ENCODE peak calls at places on chromosome 10, in four cellular contexts. One of them, this sample, is unnamed.

GRCh38 chr10:48552946-48553564 is 51.8 kb downstream of the ARHGAP22 start:
- DNase-seq in mucosa of descending colon: no peak
- DNase-seq in psoas muscle: no peak
- DNase-seq in astrocyte of the spinal cord: no peak
- DNase-seq in this sample: no peak

GRCh38 chr10:75238182-75239180 is 2.7 kb upstream of the COMTD1 start:
- DNase-seq in mucosa of descending colon: no peak
- DNase-seq in psoas muscle: no peak
- DNase-seq in astrocyte of the spinal cord: no peak
- DNase-seq in this sample: no peak

GRCh38 chr10:66234872-66235271 is 691.0 kb upstream of the LRRTM3 start:
- DNase-seq in mucosa of descending colon: no peak
- DNase-seq in psoas muscle: no peak
- DNase-seq in astrocyte of the spinal cord: no peak
- DNase-seq in this sample: no peak

GRCh38 chr10:78149193-78149592 is 115.5 kb downstream of the RPS24 start:
- DNase-seq in mucosa of descending colon: no peak
- DNase-seq in psoas muscle: no peak
- DNase-seq in astrocyte of the spinal cord: no peak
- DNase-seq in this sample: peak; percentile 54

GRCh38 chr10:91034494-91035157 is 113.7 kb upstream of the ANKRD1 start:
- DNase-seq in mucosa of descending colon: peak; percentile 53
- DNase-seq in psoas muscle: peak; percentile 72
- DNase-seq in astrocyte of the spinal cord: peak; percentile 71
- DNase-seq in this sample: peak; percentile 77

GRCh38 chr10:91251430-91252056 is 31.1 kb downstream of the PCGF5 start:
- DNase-seq in mucosa of descending colon: peak; percentile 62
- DNase-seq in psoas muscle: peak; percentile 41
- DNase-seq in astrocyte of the spinal cord: peak; percentile 63
- DNase-seq in this sample: peak; percentile 78

GRCh38 chr10:102596506-102596971 is 47.7 kb upstream of the TRIM8 start:
- DNase-seq in mucosa of descending colon: peak; percentile 74
- DNase-seq in psoas muscle: no peak
- DNase-seq in astrocyte of the spinal cord: peak; percentile 51
- DNase-seq in this sample: peak; percentile 75

GRCh38 chr10:89217057-89217990 is 10.2 kb upstream of the CH25H start:
- DNase-seq in mucosa of descending colon: peak; percentile 84
- DNase-seq in psoas muscle: peak; percentile 57
- DNase-seq in astrocyte of the spinal cord: peak; percentile 76
- DNase-seq in this sample: peak; percentile 37

DNA sequence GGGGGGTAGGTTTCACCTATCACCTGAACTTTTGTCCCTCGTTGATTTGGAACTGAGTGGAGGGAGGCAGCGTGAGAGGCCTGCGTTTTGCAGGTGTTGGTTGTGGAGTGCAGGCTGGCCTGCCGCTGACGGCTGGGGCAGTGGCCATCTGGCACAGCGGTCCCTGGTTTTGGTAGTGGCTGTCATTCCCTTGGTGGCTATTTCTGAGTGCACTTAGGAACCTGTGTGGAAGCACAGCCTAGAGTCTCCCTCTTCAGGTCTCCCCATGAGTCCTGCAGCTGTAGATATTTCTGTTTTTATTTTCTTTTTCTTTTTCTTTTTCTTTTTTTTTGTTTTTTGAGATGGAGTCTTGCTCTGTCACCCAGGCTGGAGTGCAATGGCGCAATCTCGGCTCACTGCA is 129.2 kb downstream of the CUL2 start:
- DNase-seq in mucosa of descending colon: no peak
- DNase-seq in psoas muscle: no peak
- DNase-seq in astrocyte of the spinal cord: peak; percentile 38
- DNase-seq in this sample: peak; percentile 66
- TF ChIP-seq CTCF in mucosa of descending colon: no peak
- TF ChIP-seq CTCF in psoas muscle: peak; percentile 63
- TF ChIP-seq CTCF in astrocyte of the spinal cord: peak; percentile 52
- TF ChIP-seq CTCF in this sample: peak; percentile 40

DNA sequence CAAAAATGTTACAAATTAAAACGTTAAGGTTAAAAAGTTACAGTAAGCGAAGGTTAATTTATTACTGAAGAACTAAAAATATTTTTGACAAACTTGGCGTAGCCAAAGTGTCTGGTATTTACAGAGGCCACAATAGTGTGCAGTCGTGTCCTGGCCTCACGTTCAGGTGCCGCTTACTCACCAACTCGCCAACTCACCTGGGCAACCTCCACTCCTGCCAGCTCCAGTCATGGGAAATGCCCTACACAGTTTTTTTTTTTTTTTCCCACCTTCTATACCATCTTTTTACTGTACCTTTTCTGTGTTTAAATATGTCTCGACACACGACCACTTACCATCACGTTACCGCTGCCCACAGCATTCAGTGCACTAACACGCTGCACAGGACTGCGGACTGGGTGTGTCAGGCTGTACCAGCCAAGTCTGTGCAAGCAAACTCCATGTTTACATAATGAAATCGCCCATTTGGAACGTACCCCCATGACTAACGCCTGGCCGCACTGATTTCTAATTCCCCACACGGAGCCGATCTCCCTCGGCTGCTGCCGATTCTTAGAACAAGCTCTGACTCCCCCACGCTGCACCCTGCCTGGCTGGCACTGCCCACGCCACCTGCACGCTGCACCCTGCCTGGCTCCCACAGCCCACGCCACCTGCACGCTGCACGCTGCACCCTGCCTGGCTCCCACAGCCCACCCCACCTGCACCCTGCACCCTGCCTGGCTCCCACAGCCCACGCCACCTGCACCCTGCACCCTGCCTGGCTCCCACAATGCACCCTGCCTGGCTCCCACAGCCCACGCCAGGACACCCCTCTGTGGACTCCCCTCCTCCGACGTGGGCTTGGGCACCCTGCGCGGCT is 203.2 kb downstream of the ZMYND11 start:
- DNase-seq in mucosa of descending colon: no peak
- DNase-seq in psoas muscle: no peak
- DNase-seq in astrocyte of the spinal cord: peak; percentile 67
- DNase-seq in this sample: no peak
- H3K4me3 ChIP-seq in mucosa of descending colon: no peak overlapping the region
- H3K4me3 ChIP-seq in psoas muscle: no peak overlapping the region
- H3K4me3 ChIP-seq in astrocyte of the spinal cord: no peak overlapping the region
- H3K4me3 ChIP-seq in this sample: no peak overlapping the region

GRCh38 chr10:115949282-115949844 is 323.6 kb downstream of the GFRA1 start:
- DNase-seq in mucosa of descending colon: no peak
- DNase-seq in psoas muscle: no peak
- DNase-seq in astrocyte of the spinal cord: no peak
- DNase-seq in this sample: no peak

GRCh38 chr10:115950320-115950719 is 322.7 kb downstream of the GFRA1 start:
- DNase-seq in mucosa of descending colon: no peak
- DNase-seq in psoas muscle: no peak
- DNase-seq in astrocyte of the spinal cord: peak; percentile 81
- DNase-seq in this sample: no peak

GRCh38 chr10:115945696-115946445 is 327.1 kb downstream of the GFRA1 start:
- DNase-seq in mucosa of descending colon: no peak
- DNase-seq in psoas muscle: no peak
- DNase-seq in astrocyte of the spinal cord: peak; percentile 22
- DNase-seq in this sample: no peak

GRCh38 chr10:115947104-115947503 is 325.9 kb downstream of the GFRA1 start:
- DNase-seq in mucosa of descending colon: no peak
- DNase-seq in psoas muscle: no peak
- DNase-seq in astrocyte of the spinal cord: peak; percentile 52
- DNase-seq in this sample: peak; percentile 41

DNA sequence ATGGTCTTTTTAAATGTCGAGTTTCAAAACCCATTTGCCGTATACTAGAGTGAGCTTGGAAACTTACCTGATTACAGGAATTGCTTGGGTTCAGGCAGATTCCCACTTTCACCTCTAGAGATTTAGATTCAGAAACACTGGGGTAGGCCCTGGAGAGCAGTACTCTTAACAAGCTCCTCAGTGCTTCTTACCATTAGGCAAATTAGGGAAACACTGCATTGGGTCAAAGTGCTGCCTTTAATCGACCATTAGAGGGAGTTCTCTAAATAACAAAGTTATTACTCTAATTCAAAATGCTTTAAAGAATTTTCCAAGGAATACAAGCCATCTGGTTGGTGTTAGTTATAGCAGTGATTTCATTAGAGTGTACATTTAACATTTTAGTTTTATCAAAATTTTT is 324.6 kb downstream of the GFRA1 start:
- DNase-seq in mucosa of descending colon: no peak
- DNase-seq in psoas muscle: no peak
- DNase-seq in astrocyte of the spinal cord: peak; percentile 29
- DNase-seq in this sample: peak; percentile 56
- TF ChIP-seq CTCF in mucosa of descending colon: no peak
- TF ChIP-seq CTCF in psoas muscle: no peak
- TF ChIP-seq CTCF in astrocyte of the spinal cord: peak; percentile 31
- TF ChIP-seq CTCF in this sample: peak; percentile 58

GRCh38 chr10:52703451-52703850 is 69.1 kb downstream of the MBL2 start:
- DNase-seq in mucosa of descending colon: no peak
- DNase-seq in psoas muscle: no peak
- DNase-seq in astrocyte of the spinal cord: peak; percentile 5
- DNase-seq in this sample: no peak

GRCh38 chr10:52706347-52707070 is 66.1 kb downstream of the MBL2 start:
- DNase-seq in mucosa of descending colon: no peak
- DNase-seq in psoas muscle: no peak
- DNase-seq in astrocyte of the spinal cord: peak; percentile 50
- DNase-seq in this sample: no peak

GRCh38 chr10:52701647-52702046 is 70.9 kb downstream of the MBL2 start:
- DNase-seq in mucosa of descending colon: no peak
- DNase-seq in psoas muscle: no peak
- DNase-seq in astrocyte of the spinal cord: no peak
- DNase-seq in this sample: no peak

DNA sequence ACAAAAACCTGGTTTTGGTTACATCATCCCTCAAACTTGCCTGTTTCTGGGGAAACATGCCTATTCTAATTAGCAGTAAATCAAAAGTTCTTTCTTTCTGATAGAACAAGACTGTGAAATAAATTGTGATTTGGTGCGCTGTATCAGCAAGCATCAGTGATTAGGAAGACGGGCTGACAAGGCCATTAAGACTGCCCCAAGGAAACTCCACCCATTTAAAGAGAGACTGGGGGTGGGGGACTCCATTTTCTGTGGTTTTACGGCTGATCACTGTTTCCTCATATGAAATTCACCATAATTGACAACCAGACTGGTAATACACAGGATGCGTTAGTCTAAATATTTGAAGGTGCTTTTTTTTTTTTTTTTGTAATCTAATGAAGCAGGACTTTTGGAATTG is 68.7 kb downstream of the MBL2 start:
- DNase-seq in mucosa of descending colon: no peak
- DNase-seq in psoas muscle: no peak
- DNase-seq in astrocyte of the spinal cord: no peak
- DNase-seq in this sample: no peak
- H3K4me3 ChIP-seq in mucosa of descending colon: no peak overlapping the region
- H3K4me3 ChIP-seq in psoas muscle: no peak overlapping the region
- H3K4me3 ChIP-seq in astrocyte of the spinal cord: no peak overlapping the region
- H3K4me3 ChIP-seq in this sample: no peak overlapping the region

GRCh38 chr10:73218466-73219191 is 28.4 kb downstream of the DNAJC9 start:
- DNase-seq in mucosa of descending colon: no peak
- DNase-seq in psoas muscle: no peak
- DNase-seq in astrocyte of the spinal cord: peak; percentile 10
- DNase-seq in this sample: peak; percentile 31
- TF ChIP-seq CTCF in mucosa of descending colon: no peak
- TF ChIP-seq CTCF in psoas muscle: no peak
- TF ChIP-seq CTCF in astrocyte of the spinal cord: peak; percentile 50
- TF ChIP-seq CTCF in this sample: peak; percentile 41

GRCh38 chr10:119197921-119198320 is 9.4 kb upstream of the GRK5 start:
- DNase-seq in mucosa of descending colon: no peak
- DNase-seq in psoas muscle: no peak
- DNase-seq in astrocyte of the spinal cord: peak; percentile 52
- DNase-seq in this sample: peak; percentile 79
- H3K4me3 ChIP-seq in mucosa of descending colon: no peak overlapping the region
- H3K4me3 ChIP-seq in psoas muscle: no peak overlapping the region
- H3K4me3 ChIP-seq in astrocyte of the spinal cord: no peak overlapping the region
- H3K4me3 ChIP-seq in this sample: no peak overlapping the region